ENCODE peak calls at places on chromosomes 13 and 19, in ten cellular contexts. One of them, this sample, is unnamed.
A peak's percentile ranks its signal among the peaks of the same experiment; 100 is the strongest.

GRCh38 chr13:28478127-28478526 is 16.8 kb downstream of the FLT1 start:
- DNase-seq in lung: no peak
- DNase-seq in CD8-positive, alpha-beta T cell: no peak
- DNase-seq in GM12865: no peak
- DNase-seq in astrocyte of the spinal cord: peak; percentile 16
- DNase-seq in breast epithelium: no peak
- DNase-seq in HFF-Myc: no peak
- DNase-seq in epithelial cell of esophagus: no peak
- DNase-seq in AG10803: peak; percentile 57
- DNase-seq in A549: no peak
- DNase-seq in this sample: no peak

GRCh38 chr19:41599175-41599966 is 23.4 kb downstream of the CEACAM21 start:
- DNase-seq in lung: no peak
- DNase-seq in CD8-positive, alpha-beta T cell: no peak
- DNase-seq in GM12865: no peak
- DNase-seq in astrocyte of the spinal cord: no peak
- DNase-seq in breast epithelium: no peak
- DNase-seq in HFF-Myc: no peak
- DNase-seq in epithelial cell of esophagus: no peak
- DNase-seq in AG10803: no peak
- DNase-seq in A549: no peak
- DNase-seq in this sample: no peak

GRCh38 chr13:29502391-29503008 is 93.0 kb downstream of the SLC7A1 start:
- DNase-seq in lung: no peak
- DNase-seq in CD8-positive, alpha-beta T cell: no peak
- DNase-seq in GM12865: no peak
- DNase-seq in astrocyte of the spinal cord: no peak
- DNase-seq in breast epithelium: no peak
- DNase-seq in HFF-Myc: no peak
- DNase-seq in epithelial cell of esophagus: no peak
- DNase-seq in AG10803: no peak
- DNase-seq in A549: no peak
- DNase-seq in this sample: no peak

GRCh38 chr13:33123066-33123940 is 107.1 kb downstream of the KL start:
- DNase-seq in lung: no peak
- DNase-seq in CD8-positive, alpha-beta T cell: no peak
- DNase-seq in GM12865: no peak
- DNase-seq in astrocyte of the spinal cord: no peak
- DNase-seq in breast epithelium: no peak
- DNase-seq in HFF-Myc: no peak
- DNase-seq in epithelial cell of esophagus: peak; percentile 46
- DNase-seq in AG10803: peak; percentile 34
- DNase-seq in A549: no peak
- DNase-seq in this sample: no peak

GRCh38 chr13:95920485-95920884 is 132.7 kb downstream of the UGGT2 start:
- DNase-seq in lung: no peak
- DNase-seq in CD8-positive, alpha-beta T cell: no peak
- DNase-seq in GM12865: no peak
- DNase-seq in astrocyte of the spinal cord: peak; percentile 32
- DNase-seq in breast epithelium: no peak
- DNase-seq in HFF-Myc: no peak
- DNase-seq in epithelial cell of esophagus: no peak
- DNase-seq in AG10803: no peak
- DNase-seq in A549: no peak
- DNase-seq in this sample: no peak

GRCh38 chr19:55216461-55217198 is 7.3 kb upstream of the PTPRH start:
- DNase-seq in lung: peak; percentile 66
- DNase-seq in CD8-positive, alpha-beta T cell: peak; percentile 56
- DNase-seq in GM12865: peak; percentile 39
- DNase-seq in astrocyte of the spinal cord: peak; percentile 99
- DNase-seq in breast epithelium: peak; percentile 70
- DNase-seq in HFF-Myc: peak; percentile 98
- DNase-seq in epithelial cell of esophagus: peak; percentile 100
- DNase-seq in AG10803: peak; percentile 99
- DNase-seq in A549: peak; percentile 100
- DNase-seq in this sample: peak; percentile 99

GRCh38 chr19:18869231-18869575 is 26.8 kb downstream of the CERS1 start:
- DNase-seq in lung: no peak
- DNase-seq in CD8-positive, alpha-beta T cell: no peak
- DNase-seq in GM12865: no peak
- DNase-seq in astrocyte of the spinal cord: no peak
- DNase-seq in breast epithelium: no peak
- DNase-seq in HFF-Myc: no peak
- DNase-seq in epithelial cell of esophagus: no peak
- DNase-seq in AG10803: no peak
- DNase-seq in A549: no peak
- DNase-seq in this sample: no peak

GRCh38 chr19:31913103-31913710 is 432.2 kb upstream of the ZNF507 start:
- DNase-seq in lung: no peak
- DNase-seq in CD8-positive, alpha-beta T cell: no peak
- DNase-seq in GM12865: no peak
- DNase-seq in astrocyte of the spinal cord: no peak
- DNase-seq in breast epithelium: no peak
- DNase-seq in HFF-Myc: no peak
- DNase-seq in epithelial cell of esophagus: no peak
- DNase-seq in AG10803: no peak
- DNase-seq in A549: no peak
- DNase-seq in this sample: no peak

GRCh38 chr13:111514646-111515617 is 194.5 kb downstream of the TEX29 start:
- DNase-seq in lung: no peak
- DNase-seq in CD8-positive, alpha-beta T cell: no peak
- DNase-seq in GM12865: no peak
- DNase-seq in astrocyte of the spinal cord: no peak
- DNase-seq in breast epithelium: peak; percentile 40
- DNase-seq in HFF-Myc: no peak
- DNase-seq in epithelial cell of esophagus: no peak
- DNase-seq in AG10803: no peak
- DNase-seq in A549: no peak
- DNase-seq in this sample: no peak

GRCh38 chr13:106507560-106508274 is 27.7 kb downstream of the EFNB2 start:
- DNase-seq in lung: no peak
- DNase-seq in CD8-positive, alpha-beta T cell: no peak
- DNase-seq in GM12865: peak; percentile 15
- DNase-seq in astrocyte of the spinal cord: peak; percentile 97
- DNase-seq in breast epithelium: no peak
- DNase-seq in HFF-Myc: no peak
- DNase-seq in epithelial cell of esophagus: peak; percentile 95
- DNase-seq in AG10803: peak; percentile 95
- DNase-seq in A549: no peak
- DNase-seq in this sample: peak; percentile 94

GRCh38 chr13:48838193-48839000 is 137.3 kb upstream of the FNDC3A start:
- DNase-seq in lung: no peak
- DNase-seq in CD8-positive, alpha-beta T cell: no peak
- DNase-seq in GM12865: no peak
- DNase-seq in astrocyte of the spinal cord: no peak
- DNase-seq in breast epithelium: no peak
- DNase-seq in HFF-Myc: peak; percentile 44
- DNase-seq in epithelial cell of esophagus: no peak
- DNase-seq in AG10803: peak; percentile 24
- DNase-seq in A549: no peak
- DNase-seq in this sample: no peak

GRCh38 chr13:62626771-62627170 is 1211.1 kb upstream of the PCDH20 start:
- DNase-seq in lung: no peak
- DNase-seq in CD8-positive, alpha-beta T cell: no peak
- DNase-seq in GM12865: peak; percentile 27
- DNase-seq in astrocyte of the spinal cord: no peak
- DNase-seq in breast epithelium: no peak
- DNase-seq in HFF-Myc: no peak
- DNase-seq in epithelial cell of esophagus: no peak
- DNase-seq in AG10803: no peak
- DNase-seq in A549: no peak
- DNase-seq in this sample: no peak

GRCh38 chr13:101752432-101752831 is 300.0 kb downstream of the ITGBL1 start:
- DNase-seq in lung: no peak
- DNase-seq in CD8-positive, alpha-beta T cell: no peak
- DNase-seq in GM12865: no peak
- DNase-seq in astrocyte of the spinal cord: no peak
- DNase-seq in breast epithelium: no peak
- DNase-seq in HFF-Myc: no peak
- DNase-seq in epithelial cell of esophagus: no peak
- DNase-seq in AG10803: no peak
- DNase-seq in A549: no peak
- DNase-seq in this sample: no peak

GRCh38 chr13:33279898-33280549 is 5.5 kb downstream of the STARD13 start:
- DNase-seq in lung: no peak
- DNase-seq in CD8-positive, alpha-beta T cell: no peak
- DNase-seq in GM12865: no peak
- DNase-seq in astrocyte of the spinal cord: peak; percentile 59
- DNase-seq in breast epithelium: no peak
- DNase-seq in HFF-Myc: no peak
- DNase-seq in epithelial cell of esophagus: peak; percentile 96
- DNase-seq in AG10803: peak; percentile 76
- DNase-seq in A549: peak; percentile 23
- DNase-seq in this sample: peak; percentile 97

GRCh38 chr19:12331211-12331941 is 2.1 kb downstream of the ZNF563 start:
- DNase-seq in lung: no peak
- DNase-seq in CD8-positive, alpha-beta T cell: peak; percentile 42
- DNase-seq in GM12865: peak; percentile 84
- DNase-seq in astrocyte of the spinal cord: no peak
- DNase-seq in breast epithelium: no peak
- DNase-seq in HFF-Myc: no peak
- DNase-seq in epithelial cell of esophagus: no peak
- DNase-seq in AG10803: no peak
- DNase-seq in A549: no peak
- DNase-seq in this sample: no peak

GRCh38 chr13:68439821-68440220 is 1209.7 kb upstream of the PCDH9 start:
- DNase-seq in lung: no peak
- DNase-seq in CD8-positive, alpha-beta T cell: no peak
- DNase-seq in GM12865: no peak
- DNase-seq in astrocyte of the spinal cord: peak; percentile 81
- DNase-seq in breast epithelium: no peak
- DNase-seq in HFF-Myc: no peak
- DNase-seq in epithelial cell of esophagus: peak; percentile 60
- DNase-seq in AG10803: no peak
- DNase-seq in A549: no peak
- DNase-seq in this sample: peak; percentile 37

GRCh38 chr13:82565191-82565590 is 1317.1 kb downstream of the SLITRK1 start:
- DNase-seq in lung: no peak
- DNase-seq in CD8-positive, alpha-beta T cell: no peak
- DNase-seq in GM12865: no peak
- DNase-seq in astrocyte of the spinal cord: no peak
- DNase-seq in breast epithelium: no peak
- DNase-seq in HFF-Myc: no peak
- DNase-seq in epithelial cell of esophagus: no peak
- DNase-seq in AG10803: no peak
- DNase-seq in A549: no peak
- DNase-seq in this sample: no peak

GRCh38 chr13:75324413-75324940 is 157.5 kb downstream of the TBC1D4 start:
- DNase-seq in lung: no peak
- DNase-seq in CD8-positive, alpha-beta T cell: no peak
- DNase-seq in GM12865: no peak
- DNase-seq in astrocyte of the spinal cord: no peak
- DNase-seq in breast epithelium: no peak
- DNase-seq in HFF-Myc: no peak
- DNase-seq in epithelial cell of esophagus: no peak
- DNase-seq in AG10803: no peak
- DNase-seq in A549: no peak
- DNase-seq in this sample: no peak
- H3K4me3 ChIP-seq in lung: no peak overlapping the region
- H3K4me3 ChIP-seq in CD8-positive, alpha-beta T cell: peak overlapping the region; percentile 55
- H3K4me3 ChIP-seq in GM12865: peak overlapping the region; percentile 66
- H3K4me3 ChIP-seq in astrocyte of the spinal cord: no peak overlapping the region
- H3K4me3 ChIP-seq in breast epithelium: no peak overlapping the region
- H3K4me3 ChIP-seq in HFF-Myc: no peak overlapping the region
- H3K4me3 ChIP-seq in epithelial cell of esophagus: no peak overlapping the region
- H3K4me3 ChIP-seq in AG10803: no peak overlapping the region
- H3K4me3 ChIP-seq in A549: no peak overlapping the region
- H3K4me3 ChIP-seq in this sample: no peak overlapping the region

GRCh38 chr13:113731192-113732175 is 27.5 kb upstream of the TMEM255B start:
- DNase-seq in lung: no peak
- DNase-seq in CD8-positive, alpha-beta T cell: no peak
- DNase-seq in GM12865: no peak
- DNase-seq in astrocyte of the spinal cord: no peak
- DNase-seq in breast epithelium: no peak
- DNase-seq in HFF-Myc: no peak
- DNase-seq in epithelial cell of esophagus: no peak
- DNase-seq in AG10803: no peak
- DNase-seq in A549: no peak
- DNase-seq in this sample: no peak
- TF ChIP-seq CTCF in lung: no peak
- TF ChIP-seq CTCF in CD8-positive, alpha-beta T cell: no peak
- TF ChIP-seq CTCF in GM12865: no peak
- TF ChIP-seq CTCF in astrocyte of the spinal cord: no peak
- TF ChIP-seq CTCF in breast epithelium: no peak
- TF ChIP-seq CTCF in HFF-Myc: no peak
- TF ChIP-seq CTCF in epithelial cell of esophagus: no peak
- TF ChIP-seq CTCF in AG10803: no peak
- TF ChIP-seq CTCF in A549: no peak
- TF ChIP-seq CTCF in this sample: no peak

DNA sequence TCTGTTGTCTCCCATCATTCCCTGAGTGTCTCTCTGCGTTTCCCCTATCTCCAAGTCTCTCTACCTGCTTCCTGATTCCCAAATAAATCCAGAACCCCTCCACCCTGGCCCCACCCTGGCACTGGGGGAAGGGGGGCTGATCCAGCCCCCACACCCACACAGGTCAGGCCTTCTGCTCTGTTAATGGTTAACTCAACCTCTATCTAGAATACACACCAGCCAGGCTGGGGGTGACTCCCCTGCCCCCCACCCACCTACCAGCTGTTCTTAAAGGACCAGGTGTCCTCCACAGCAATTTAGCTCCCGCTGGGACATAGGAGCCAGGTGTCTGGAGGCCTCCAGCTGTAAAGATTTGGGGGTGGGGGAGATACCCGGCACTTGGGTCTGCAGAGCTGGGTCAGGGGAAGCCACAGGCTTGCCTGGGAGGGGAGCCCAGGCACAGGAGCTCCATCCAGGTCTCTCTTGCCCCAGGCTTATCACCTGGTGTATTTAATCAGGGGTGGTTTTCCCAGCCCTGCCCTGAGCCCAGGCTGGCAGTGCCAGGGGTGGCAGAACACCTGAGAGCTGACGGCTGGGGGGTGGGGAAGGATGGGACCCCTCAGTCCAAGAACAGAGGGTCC is 3.9 kb downstream of the IRF2BP1 start:
- DNase-seq in lung: no peak
- DNase-seq in CD8-positive, alpha-beta T cell: no peak
- DNase-seq in GM12865: no peak
- DNase-seq in astrocyte of the spinal cord: no peak
- DNase-seq in breast epithelium: no peak
- DNase-seq in HFF-Myc: no peak
- DNase-seq in epithelial cell of esophagus: no peak
- DNase-seq in AG10803: no peak
- DNase-seq in A549: no peak
- DNase-seq in this sample: no peak
- H3K4me3 ChIP-seq in lung: no peak overlapping the region
- H3K4me3 ChIP-seq in CD8-positive, alpha-beta T cell: no peak overlapping the region
- H3K4me3 ChIP-seq in GM12865: no peak overlapping the region
- H3K4me3 ChIP-seq in astrocyte of the spinal cord: no peak overlapping the region
- H3K4me3 ChIP-seq in breast epithelium: peak overlapping the region; percentile 80
- H3K4me3 ChIP-seq in HFF-Myc: no peak overlapping the region
- H3K4me3 ChIP-seq in epithelial cell of esophagus: peak overlapping the region; percentile 71
- H3K4me3 ChIP-seq in AG10803: no peak overlapping the region
- H3K4me3 ChIP-seq in A549: peak overlapping the region; percentile 70
- H3K4me3 ChIP-seq in this sample: no peak overlapping the region

DNA sequence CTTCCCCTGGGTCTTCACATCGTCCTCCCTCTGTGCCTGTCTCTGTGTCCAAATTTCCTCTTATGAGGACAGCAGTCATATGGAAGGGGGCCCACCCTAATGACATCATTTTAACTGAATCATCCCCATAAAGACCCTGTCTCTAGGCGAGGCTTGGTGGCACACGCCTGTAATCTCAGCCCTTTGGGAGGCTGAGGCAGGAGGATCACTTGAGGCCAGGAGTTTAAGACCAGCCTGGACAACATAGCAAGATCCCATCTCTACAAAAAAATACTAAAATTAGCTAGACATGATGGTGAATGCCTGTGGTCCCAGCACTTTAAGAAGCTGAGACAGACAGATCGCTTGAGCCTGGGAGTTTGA is 4.8 kb downstream of the MYO9B start:
- DNase-seq in lung: no peak
- DNase-seq in CD8-positive, alpha-beta T cell: no peak
- DNase-seq in GM12865: no peak
- DNase-seq in astrocyte of the spinal cord: no peak
- DNase-seq in breast epithelium: no peak
- DNase-seq in HFF-Myc: no peak
- DNase-seq in epithelial cell of esophagus: no peak
- DNase-seq in AG10803: no peak
- DNase-seq in A549: no peak
- DNase-seq in this sample: no peak
- TF ChIP-seq CTCF in lung: no peak
- TF ChIP-seq CTCF in CD8-positive, alpha-beta T cell: no peak
- TF ChIP-seq CTCF in GM12865: no peak
- TF ChIP-seq CTCF in astrocyte of the spinal cord: no peak
- TF ChIP-seq CTCF in breast epithelium: no peak
- TF ChIP-seq CTCF in HFF-Myc: no peak
- TF ChIP-seq CTCF in epithelial cell of esophagus: no peak
- TF ChIP-seq CTCF in AG10803: no peak
- TF ChIP-seq CTCF in A549: no peak
- TF ChIP-seq CTCF in this sample: no peak